ENCODE peak calls at places on chromosome 21, in five cellular contexts. S, G, R, H and F are unnamed samples.

GRCh38 chr21:44628707-44629391 is 2.0 kb downstream of the KRTAP10-9 start:
- DNase-seq in H (peak), S (no peak), G (no peak), R (no peak), F (no peak)

GRCh38 chr21:39720126-39720778 is 24.7 kb upstream of the IGSF5 start:
- DNase-seq in R (no peak), G (no peak), S (no peak), H (no peak), F (no peak)

GRCh38 chr21:17446737-17447136 is 66.1 kb upstream of the CXADR start:
- DNase-seq in S (no peak), R (no peak), G (no peak), H (no peak), F (no peak)

GRCh38 chr21:36097427-36098230 is 27.8 kb downstream of the CBR1 start:
- DNase-seq in S (no peak), G (no peak), R (no peak), H (no peak), F (no peak)

GRCh38 chr21:33313611-33314010 is 11.2 kb upstream of the IFNAR1 start:
- DNase-seq in S (no peak), G (no peak), H (no peak), R (no peak), F (no peak)

GRCh38 chr21:43323244-43324005 is 103.5 kb downstream of the SIK1 start:
- DNase-seq in S (no peak), R (no peak), H (no peak), G (no peak), F (peak)

GRCh38 chr21:34129039-34129891 is 55.9 kb downstream of the MRPS6 start:
- DNase-seq in H (peak), R (peak), S (peak), G (no peak), F (peak)

GRCh38 chr21:45348591-45349327 is 56.2 kb upstream of the COL18A1 start:
- DNase-seq in R (no peak), H (no peak), G (no peak), S (no peak), F (no peak)

GRCh38 chr21:29538115-29538514 is 239.4 kb downstream of the BACH1 start:
- DNase-seq in S (no peak), H (no peak), R (no peak), G (no peak), F (no peak)